ENCODE peak calls at places on chromosomes 7 and 10, in six cellular contexts. F is suprapubic skin, I is prostate gland, P is adrenal gland, L is heart left ventricle, K is transverse colon. S is an unnamed sample. For H3K36me3, the result is how much of the 10 kb centered on the place peaks cover.

GRCh38 chr10:133183646-133184378 is 23.8 kb downstream of the KNDC1 start:
- DNase-seq in L (no peak), I (no peak), P (no peak), F (no peak), K (no peak), S (no peak)

GRCh38 chr7:2631924-2632716 is at the start of gene TTYH3:
- DNase-seq in I (no peak), K (no peak), L (no peak), P (peak), F (peak), S (peak)

GRCh38 chr7:51017576-51018535 is 235.2 kb upstream of the GRB10 start:
- DNase-seq in L (no peak), P (no peak), I (no peak), K (no peak), F (no peak), S (no peak)

GRCh38 chr10:101070098-101070497 is 8.3 kb downstream of the KAZALD1 start:
- DNase-seq in F (no peak), K (peak), I (no peak), L (no peak), P (no peak), S (no peak)

GRCh38 chr10:30058570-30059132 is 735 bp downstream of the JCAD start:
- DNase-seq in L (no peak), I (no peak), P (no peak), K (no peak), F (no peak), S (peak)

GRCh38 chr10:76311752-76312699 is 880.6 kb downstream of the LRMDA start:
- DNase-seq in K (no peak), L (peak), P (peak), F (no peak), I (no peak), S (no peak)

GRCh38 chr10:125014984-125015944 is 73.3 kb downstream of the ZRANB1 start:
- DNase-seq in K (no peak), I (no peak), P (no peak), L (peak), F (no peak), S (peak)

GRCh38 chr7:134920026-134920758 is 66.1 kb upstream of the AGBL3 start:
- DNase-seq in I (no peak), P (no peak), K (no peak), F (no peak), L (no peak), S (no peak)

GRCh38 chr7:135665072-135665471 is 2.8 kb downstream of the STMP1 start:
- DNase-seq in L (no peak), P (no peak), K (no peak), I (no peak), F (no peak), S (no peak)

GRCh38 chr10:124551097-124551496 is 89.5 kb downstream of the LHPP start:
- DNase-seq in P (no peak), K (no peak), F (no peak), I (no peak), L (no peak), S (no peak)

GRCh38 chr10:62626817-62627216 is 177.7 kb upstream of the ADO start:
- DNase-seq in P (peak), I (no peak), K (no peak), L (no peak), F (no peak), S (no peak)

GRCh38 chr10:49360271-49361177 is 35.4 kb downstream of the DRGX start:
- DNase-seq in F (no peak), L (peak), P (no peak), K (no peak), I (no peak), S (peak)

GRCh38 chr10:106705576-106706526 is 458.7 kb downstream of the SORCS1 start:
- DNase-seq in P (peak), L (peak), I (peak), K (peak), F (peak), S (peak)

GRCh38 chr7:56447864-56448693 is 331.9 kb upstream of the NUPR2 start:
- DNase-seq in P (no peak), F (no peak), I (no peak), K (no peak), L (no peak), S (peak)

GRCh38 chr7:43906327-43907010 is at the start of gene URGCP:
- DNase-seq in F (peak), L (peak), K (peak), P (peak), I (peak), S (peak)

GRCh38 chr10:123119081-123119480 is 16.7 kb upstream of the HMX3 start:
- DNase-seq in I (no peak), L (no peak), K (no peak), F (no peak), P (no peak), S (no peak)

GRCh38 chr10:47081264-47081663 is 170.0 kb downstream of the PTPN20 start:
- DNase-seq in I (no peak), F (no peak), L (no peak), P (no peak), K (no peak), S (no peak)

GRCh38 chr10:124539935-124540641 is 78.5 kb downstream of the LHPP start:
- DNase-seq in F (no peak), I (peak), K (peak), P (peak), L (peak), S (peak)

DNA sequence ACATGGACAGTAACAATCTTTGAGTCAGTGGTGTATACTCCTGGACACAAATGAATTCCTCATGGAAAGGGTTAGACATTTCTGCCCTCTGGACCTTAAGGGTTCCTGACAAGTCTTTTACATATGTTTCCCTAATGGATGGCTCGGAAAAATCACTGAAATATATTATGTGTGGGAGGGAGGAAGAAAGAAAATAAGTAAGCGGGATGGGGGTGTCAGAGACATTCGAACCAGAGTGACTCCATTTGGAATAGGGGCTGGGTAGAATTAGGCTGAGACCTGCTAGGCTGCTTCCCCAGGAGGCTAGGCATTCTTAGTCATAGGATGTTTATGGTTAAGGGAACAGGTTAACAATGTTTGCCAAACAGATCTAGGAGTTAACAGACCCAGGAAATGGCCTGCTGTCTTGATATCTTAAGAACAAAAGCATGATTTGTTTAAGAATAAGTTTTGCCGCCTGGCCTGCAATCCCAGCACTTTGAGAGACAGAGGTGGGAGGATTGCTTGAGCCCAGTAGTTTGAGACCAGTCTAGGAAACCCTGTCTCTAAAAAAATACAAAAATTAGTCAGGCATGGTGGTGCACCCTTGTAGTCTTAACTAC is 1241.7 kb downstream of the TYW1 start:
- DNase-seq in P (no peak), F (no peak), I (no peak), L (no peak), K (no peak), S (no peak)
- H3K36me3 ChIP-seq in P (under half), F (under half), I (under half), L (under half), K (under half), S (under half)

GRCh38 chr10:14602807-14603538 is 171.7 kb downstream of the FAM107B start:
- DNase-seq in I (no peak), P (no peak), K (no peak), F (no peak), L (no peak), S (no peak)

GRCh38 chr10:14606633-14607032 is 168.1 kb downstream of the FAM107B start:
- DNase-seq in K (no peak), L (no peak), P (no peak), I (no peak), F (no peak), S (no peak)

GRCh38 chr10:14605231-14605925 is 169.3 kb downstream of the FAM107B start:
- DNase-seq in L (no peak), I (no peak), F (no peak), P (peak), K (no peak), S (no peak)

GRCh38 chr10:14603539-14604102 is 171.1 kb downstream of the FAM107B start:
- DNase-seq in P (peak), L (no peak), K (no peak), I (no peak), F (peak), S (peak)

DNA sequence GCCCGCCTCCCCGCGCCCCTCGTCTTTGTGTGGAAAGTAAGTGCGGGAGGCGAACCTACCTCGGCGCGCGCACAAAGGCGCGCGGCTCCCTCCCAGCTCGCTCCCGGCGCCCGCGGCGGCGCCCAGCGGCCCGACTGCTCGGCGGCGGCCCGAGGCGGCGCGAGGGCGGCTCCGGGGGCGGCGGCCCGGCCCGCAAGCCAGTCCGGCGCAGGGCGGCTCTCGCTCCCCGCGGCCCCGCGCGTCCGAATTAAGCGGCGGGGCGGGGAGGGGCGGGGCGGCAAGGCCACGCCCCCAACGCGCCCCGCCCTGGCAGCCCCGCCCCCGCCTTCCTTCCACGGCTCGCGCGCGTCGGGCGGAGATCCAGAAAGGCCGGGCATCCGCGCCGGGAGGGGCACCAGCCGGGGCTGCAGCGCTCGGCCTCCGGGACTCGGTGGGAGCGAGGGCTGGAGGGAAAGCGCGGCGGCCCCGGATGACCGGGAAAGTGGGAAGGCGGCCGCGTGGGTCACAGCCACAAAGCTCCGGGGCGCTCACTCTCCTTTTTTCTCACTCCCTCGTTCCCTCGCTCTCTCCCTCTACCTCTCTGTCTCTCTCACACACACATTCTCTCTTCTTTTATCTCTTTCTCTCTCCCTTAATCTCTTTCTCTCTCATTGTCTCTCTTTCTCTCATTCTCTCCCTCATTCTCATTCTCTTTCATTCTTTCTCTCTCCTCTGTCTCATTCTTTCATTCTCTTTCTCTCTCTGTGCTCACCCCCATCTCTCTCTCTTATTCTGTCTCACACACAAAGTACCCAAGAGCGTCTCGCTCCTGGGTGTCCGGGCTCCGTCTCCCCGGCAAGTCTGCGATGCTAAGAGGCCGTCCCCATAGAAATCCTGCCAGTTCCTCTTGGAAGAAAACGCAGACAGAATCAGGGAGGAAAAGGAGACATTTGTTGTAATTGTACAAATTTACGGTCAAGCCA is 170.2 kb downstream of the FAM107B start:
- DNase-seq in F (peak), I (peak), L (peak), P (peak), K (peak), S (peak)
- TF ChIP-seq POLR2A in F (no peak), I (peak), L (peak), P (peak), K (peak), S (peak)

GRCh38 chr10:104315486-104315921 is 22.8 kb downstream of the ITPRIP start:
- DNase-seq in K (no peak), F (peak), I (no peak), L (no peak), P (no peak), S (no peak)
- H3K36me3 ChIP-seq in K (under half), F (under half), I (under half), L (under half), P (under half), S (under half)

GRCh38 chr7:28409716-28410627 is 2.3 kb upstream of the CREB5 start:
- DNase-seq in F (peak), P (peak), I (peak), L (peak), K (peak), S (peak)

GRCh38 chr7:28408974-28409715 is 3.2 kb upstream of the CREB5 start:
- DNase-seq in F (peak), P (peak), L (peak), I (peak), K (peak), S (peak)

GRCh38 chr7:28414453-28414852 is 2.1 kb downstream of the CREB5 start:
- DNase-seq in P (no peak), K (no peak), I (no peak), F (no peak), L (no peak), S (no peak)

GRCh38 chr7:28410628-28411578 is 1.4 kb upstream of the CREB5 start:
- DNase-seq in F (peak), I (no peak), K (peak), P (peak), L (peak), S (no peak)

GRCh38 chr7:28411876-28412662 is at the start of gene CREB5:
- DNase-seq in K (no peak), L (peak), I (no peak), F (no peak), P (no peak), S (no peak)
- TF ChIP-seq POLR2A in K (no peak), L (no peak), I (no peak), F (no peak), P (no peak), S (no peak)

S was measured in thyroid gland.